ENCODE peak calls at places on chromosomes 11 and 22, in ten cellular contexts. One of them, this sample, is unnamed.

GRCh38 chr11:18618341-18619025 is 15.7 kb downstream of the SPTY2D1 start:
- DNase-seq in NCI-H510A treated with DMSO at 0.1 percent for 48 hours: no peak
- DNase-seq in activated T-helper 1 cell treated with Interleukin-2 at 50 U/mL for 16 hours: no peak
- DNase-seq in NCI-H774: no peak
- DNase-seq in KBM-7: no peak
- DNase-seq in substantia nigra: no peak
- DNase-seq in fibroblast of lung: peak
- DNase-seq in HepG2: no peak
- DNase-seq in stimulated activated CD4-positive, alpha-beta T cell treated with anti-CD3 and anti-CD28 coated beads, Interleukin-1b, Interleukin-23, amount 100 ng/mL, for 1 hour: no peak
- DNase-seq in CD4-positive, alpha-beta T cell: no peak
- DNase-seq in this sample: peak

GRCh38 chr22:38504731-38505594 is 1.1 kb downstream of the DDX17 start:
- DNase-seq in activated T-helper 1 cell treated with Interleukin-2 at 50 U/mL for 16 hours: peak
- DNase-seq in HepG2: peak
- DNase-seq in KBM-7: peak
- DNase-seq in substantia nigra: no peak
- DNase-seq in NCI-H510A treated with DMSO at 0.1 percent for 48 hours: peak
- DNase-seq in fibroblast of lung: peak
- DNase-seq in CD4-positive, alpha-beta T cell: peak
- DNase-seq in stimulated activated CD4-positive, alpha-beta T cell treated with anti-CD3 and anti-CD28 coated beads, Interleukin-1b, Interleukin-23, amount 100 ng/mL, for 1 hour: no peak
- DNase-seq in NCI-H774: no peak
- DNase-seq in this sample: no peak

GRCh38 chr11:122517403-122518379 is 137.8 kb upstream of the UBASH3B start:
- DNase-seq in fibroblast of lung: peak
- DNase-seq in substantia nigra: no peak
- DNase-seq in activated T-helper 1 cell treated with Interleukin-2 at 50 U/mL for 16 hours: no peak
- DNase-seq in NCI-H774: no peak
- DNase-seq in stimulated activated CD4-positive, alpha-beta T cell treated with anti-CD3 and anti-CD28 coated beads, Interleukin-1b, Interleukin-23, amount 100 ng/mL, for 1 hour: no peak
- DNase-seq in KBM-7: no peak
- DNase-seq in NCI-H510A treated with DMSO at 0.1 percent for 48 hours: no peak
- DNase-seq in CD4-positive, alpha-beta T cell: no peak
- DNase-seq in HepG2: no peak
- DNase-seq in this sample: no peak

GRCh38 chr11:78138694-78139421 is 568 bp downstream of the ALG8 start:
- DNase-seq in NCI-H510A treated with DMSO at 0.1 percent for 48 hours: peak
- DNase-seq in HepG2: no peak
- DNase-seq in KBM-7: peak
- DNase-seq in NCI-H774: no peak
- DNase-seq in substantia nigra: no peak
- DNase-seq in fibroblast of lung: no peak
- DNase-seq in CD4-positive, alpha-beta T cell: peak
- DNase-seq in activated T-helper 1 cell treated with Interleukin-2 at 50 U/mL for 16 hours: peak
- DNase-seq in stimulated activated CD4-positive, alpha-beta T cell treated with anti-CD3 and anti-CD28 coated beads, Interleukin-1b, Interleukin-23, amount 100 ng/mL, for 1 hour: no peak
- DNase-seq in this sample: no peak

GRCh38 chr11:19723572-19724342 is 11.1 kb downstream of the NAV2 start:
- DNase-seq in stimulated activated CD4-positive, alpha-beta T cell treated with anti-CD3 and anti-CD28 coated beads, Interleukin-1b, Interleukin-23, amount 100 ng/mL, for 1 hour: no peak
- DNase-seq in HepG2: peak
- DNase-seq in NCI-H774: no peak
- DNase-seq in activated T-helper 1 cell treated with Interleukin-2 at 50 U/mL for 16 hours: peak
- DNase-seq in CD4-positive, alpha-beta T cell: peak
- DNase-seq in KBM-7: no peak
- DNase-seq in substantia nigra: peak
- DNase-seq in NCI-H510A treated with DMSO at 0.1 percent for 48 hours: no peak
- DNase-seq in fibroblast of lung: peak
- DNase-seq in this sample: no peak

GRCh38 chr11:34300571-34301295 is 57.1 kb downstream of the ABTB2 start:
- DNase-seq in NCI-H774: no peak
- DNase-seq in CD4-positive, alpha-beta T cell: no peak
- DNase-seq in substantia nigra: no peak
- DNase-seq in stimulated activated CD4-positive, alpha-beta T cell treated with anti-CD3 and anti-CD28 coated beads, Interleukin-1b, Interleukin-23, amount 100 ng/mL, for 1 hour: no peak
- DNase-seq in HepG2: no peak
- DNase-seq in KBM-7: peak
- DNase-seq in NCI-H510A treated with DMSO at 0.1 percent for 48 hours: no peak
- DNase-seq in activated T-helper 1 cell treated with Interleukin-2 at 50 U/mL for 16 hours: no peak
- DNase-seq in fibroblast of lung: no peak
- DNase-seq in this sample: no peak

GRCh38 chr11:10770626-10771254 is 19.7 kb downstream of the CTR9 start:
- DNase-seq in NCI-H774: no peak
- DNase-seq in NCI-H510A treated with DMSO at 0.1 percent for 48 hours: peak
- DNase-seq in substantia nigra: no peak
- DNase-seq in CD4-positive, alpha-beta T cell: peak
- DNase-seq in KBM-7: peak
- DNase-seq in fibroblast of lung: peak
- DNase-seq in HepG2: peak
- DNase-seq in stimulated activated CD4-positive, alpha-beta T cell treated with anti-CD3 and anti-CD28 coated beads, Interleukin-1b, Interleukin-23, amount 100 ng/mL, for 1 hour: no peak
- DNase-seq in activated T-helper 1 cell treated with Interleukin-2 at 50 U/mL for 16 hours: no peak
- DNase-seq in this sample: peak

GRCh38 chr11:105612766-105613165 is 2.9 kb downstream of the GRIA4 start:
- DNase-seq in NCI-H510A treated with DMSO at 0.1 percent for 48 hours: no peak
- DNase-seq in HepG2: no peak
- DNase-seq in activated T-helper 1 cell treated with Interleukin-2 at 50 U/mL for 16 hours: no peak
- DNase-seq in fibroblast of lung: no peak
- DNase-seq in KBM-7: no peak
- DNase-seq in CD4-positive, alpha-beta T cell: no peak
- DNase-seq in substantia nigra: no peak
- DNase-seq in stimulated activated CD4-positive, alpha-beta T cell treated with anti-CD3 and anti-CD28 coated beads, Interleukin-1b, Interleukin-23, amount 100 ng/mL, for 1 hour: no peak
- DNase-seq in NCI-H774: no peak
- DNase-seq in this sample: no peak

GRCh38 chr11:121595717-121596156 is 143.0 kb upstream of the SORL1-AS1 start:
- DNase-seq in HepG2: no peak
- DNase-seq in CD4-positive, alpha-beta T cell: no peak
- DNase-seq in KBM-7: no peak
- DNase-seq in fibroblast of lung: peak
- DNase-seq in substantia nigra: no peak
- DNase-seq in stimulated activated CD4-positive, alpha-beta T cell treated with anti-CD3 and anti-CD28 coated beads, Interleukin-1b, Interleukin-23, amount 100 ng/mL, for 1 hour: no peak
- DNase-seq in NCI-H774: no peak
- DNase-seq in activated T-helper 1 cell treated with Interleukin-2 at 50 U/mL for 16 hours: no peak
- DNase-seq in NCI-H510A treated with DMSO at 0.1 percent for 48 hours: no peak
- DNase-seq in this sample: peak

GRCh38 chr11:68302256-68303054 is 9.9 kb upstream of the LRP5 start:
- DNase-seq in KBM-7: no peak
- DNase-seq in NCI-H774: peak
- DNase-seq in NCI-H510A treated with DMSO at 0.1 percent for 48 hours: peak
- DNase-seq in fibroblast of lung: peak
- DNase-seq in CD4-positive, alpha-beta T cell: no peak
- DNase-seq in HepG2: peak
- DNase-seq in stimulated activated CD4-positive, alpha-beta T cell treated with anti-CD3 and anti-CD28 coated beads, Interleukin-1b, Interleukin-23, amount 100 ng/mL, for 1 hour: no peak
- DNase-seq in activated T-helper 1 cell treated with Interleukin-2 at 50 U/mL for 16 hours: no peak
- DNase-seq in substantia nigra: no peak
- DNase-seq in this sample: no peak

GRCh38 chr11:30917859-30918478 is 331.8 kb upstream of the MPPED2 start:
- DNase-seq in KBM-7: peak
- DNase-seq in HepG2: peak
- DNase-seq in stimulated activated CD4-positive, alpha-beta T cell treated with anti-CD3 and anti-CD28 coated beads, Interleukin-1b, Interleukin-23, amount 100 ng/mL, for 1 hour: no peak
- DNase-seq in substantia nigra: no peak
- DNase-seq in fibroblast of lung: peak
- DNase-seq in CD4-positive, alpha-beta T cell: no peak
- DNase-seq in activated T-helper 1 cell treated with Interleukin-2 at 50 U/mL for 16 hours: no peak
- DNase-seq in NCI-H510A treated with DMSO at 0.1 percent for 48 hours: peak
- DNase-seq in NCI-H774: peak
- DNase-seq in this sample: peak

GRCh38 chr11:7577226-7577882 is 63.6 kb downstream of the PPFIBP2 start:
- DNase-seq in stimulated activated CD4-positive, alpha-beta T cell treated with anti-CD3 and anti-CD28 coated beads, Interleukin-1b, Interleukin-23, amount 100 ng/mL, for 1 hour: no peak
- DNase-seq in substantia nigra: peak
- DNase-seq in fibroblast of lung: peak
- DNase-seq in HepG2: no peak
- DNase-seq in NCI-H510A treated with DMSO at 0.1 percent for 48 hours: no peak
- DNase-seq in NCI-H774: no peak
- DNase-seq in KBM-7: no peak
- DNase-seq in activated T-helper 1 cell treated with Interleukin-2 at 50 U/mL for 16 hours: no peak
- DNase-seq in CD4-positive, alpha-beta T cell: no peak
- DNase-seq in this sample: no peak

GRCh38 chr11:69442807-69443137 is 38.7 kb upstream of the LINC01488 start:
- DNase-seq in activated T-helper 1 cell treated with Interleukin-2 at 50 U/mL for 16 hours: no peak
- DNase-seq in substantia nigra: no peak
- DNase-seq in stimulated activated CD4-positive, alpha-beta T cell treated with anti-CD3 and anti-CD28 coated beads, Interleukin-1b, Interleukin-23, amount 100 ng/mL, for 1 hour: no peak
- DNase-seq in NCI-H510A treated with DMSO at 0.1 percent for 48 hours: no peak
- DNase-seq in HepG2: peak
- DNase-seq in KBM-7: no peak
- DNase-seq in CD4-positive, alpha-beta T cell: no peak
- DNase-seq in NCI-H774: no peak
- DNase-seq in fibroblast of lung: peak
- DNase-seq in this sample: no peak

GRCh38 chr11:24509114-24509513 is 12.3 kb downstream of the LUZP2 start:
- DNase-seq in HepG2: no peak
- DNase-seq in NCI-H774: no peak
- DNase-seq in activated T-helper 1 cell treated with Interleukin-2 at 50 U/mL for 16 hours: no peak
- DNase-seq in NCI-H510A treated with DMSO at 0.1 percent for 48 hours: no peak
- DNase-seq in CD4-positive, alpha-beta T cell: no peak
- DNase-seq in substantia nigra: no peak
- DNase-seq in fibroblast of lung: peak
- DNase-seq in KBM-7: no peak
- DNase-seq in stimulated activated CD4-positive, alpha-beta T cell treated with anti-CD3 and anti-CD28 coated beads, Interleukin-1b, Interleukin-23, amount 100 ng/mL, for 1 hour: no peak
- DNase-seq in this sample: no peak